ENCODE peak calls at places on chromosomes 12 and 14, in nine cellular contexts. R, Q, H, W, X, V, S, I and D are unnamed samples.
A peak's percentile ranks its signal among the peaks of the same experiment; 100 is the strongest.

GRCh38 chr14:61514006-61514830 is 181.1 kb upstream of the HIF1A start:
- DNase-seq in R (no peak), Q (no peak), H (no peak), W (no peak), X (no peak), V (no peak), S (no peak), I (no peak), D (no peak)

GRCh38 chr12:119938049-119938667 is 50.9 kb upstream of the BICDL1 start:
- DNase-seq in R (peak; percentile 62), Q (no peak), H (peak; percentile 39), W (peak; percentile 22), X (peak; percentile 65), V (peak; percentile 68), S (peak; percentile 57), I (peak; percentile 52), D (peak; percentile 45)

GRCh38 chr14:22718091-22718490 is 48.4 kb upstream of the OXA1L start:
- DNase-seq in R (no peak), Q (no peak), H (no peak), W (no peak), X (no peak), V (no peak), S (no peak), I (no peak), D (no peak)

GRCh38 chr14:101735453-101735852 is 26.1 kb upstream of the PPP2R5C start:
- DNase-seq in R (no peak), Q (no peak), H (no peak), W (no peak), X (no peak), V (no peak), S (no peak), I (no peak), D (no peak)

GRCh38 chr14:36505193-36505815 is 14.7 kb downstream of the NKX2-1 start:
- DNase-seq in R (no peak), Q (no peak), H (no peak), W (no peak), X (no peak), V (no peak), S (no peak), I (no peak), D (no peak)

GRCh38 chr12:56877195-56878009 is 56.8 kb downstream of the SDR9C7 start:
- DNase-seq in R (no peak), Q (no peak), H (no peak), W (no peak), X (no peak), V (no peak), S (no peak), I (no peak), D (no peak)

GRCh38 chr12:49661191-49661590 is 37.8 kb downstream of the PRPF40B start:
- DNase-seq in R (no peak), Q (no peak), H (no peak), W (no peak), X (no peak), V (no peak), S (no peak), I (no peak), D (no peak)

GRCh38 chr12:93851245-93851665 is 174.1 kb downstream of the CRADD start:
- DNase-seq in R (no peak), Q (no peak), H (no peak), W (no peak), X (peak; percentile 26), V (no peak), S (no peak), I (no peak), D (no peak)

GRCh38 chr12:92398565-92399309 is 253.1 kb upstream of the BTG1 start:
- DNase-seq in R (no peak), Q (no peak), H (no peak), W (no peak), X (no peak), V (no peak), S (no peak), I (no peak), D (no peak)

GRCh38 chr12:111685322-111685810 is 390 bp downstream of the BRAP start:
- DNase-seq in R (no peak), Q (no peak), H (no peak), W (no peak), X (peak; percentile 38), V (peak; percentile 19), S (no peak), I (no peak), D (no peak)

GRCh38 chr14:65945333-65945732 is 532.8 kb downstream of the FUT8 start:
- DNase-seq in R (no peak), Q (no peak), H (no peak), W (no peak), X (no peak), V (no peak), S (no peak), I (no peak), D (no peak)

GRCh38 chr14:65239897-65240296 is 137.6 kb upstream of the MAX start:
- DNase-seq in R (no peak), Q (no peak), H (peak; percentile 42), W (no peak), X (no peak), V (no peak), S (no peak), I (no peak), D (no peak)

GRCh38 chr14:51507556-51508511 is 143.9 kb upstream of the FRMD6 start:
- DNase-seq in R (no peak), Q (peak; percentile 81), H (peak; percentile 64), W (peak; percentile 83), X (peak; percentile 22), V (no peak), S (peak; percentile 40), I (peak; percentile 77), D (no peak)

GRCh38 chr14:21084988-21085853 is 13.2 kb downstream of the ZNF219 start:
- DNase-seq in R (peak; percentile 63), Q (no peak), H (peak; percentile 82), W (no peak), X (no peak), V (no peak), S (no peak), I (no peak), D (no peak)

DNA sequence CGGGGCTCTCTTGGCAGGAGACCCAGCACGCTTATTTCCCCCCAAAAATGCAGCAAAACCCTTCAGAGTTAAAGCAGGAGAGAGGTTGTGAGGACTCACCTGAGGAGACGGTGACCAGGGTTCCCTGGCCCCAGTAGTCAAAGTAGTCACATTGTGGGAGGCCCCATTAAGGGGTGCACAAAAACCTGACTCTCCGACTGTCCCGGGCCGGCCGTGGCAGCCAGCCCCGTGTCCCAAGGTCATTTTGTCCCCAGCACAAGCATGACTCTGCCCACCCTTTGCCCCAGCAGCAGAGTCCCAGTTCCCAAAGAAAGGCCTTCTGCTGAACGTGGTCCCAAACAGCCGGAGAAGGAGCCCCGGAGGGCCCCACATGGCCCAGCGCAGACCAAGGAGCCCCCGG is 337.7 kb downstream of the TMEM121 start:
- DNase-seq in R (no peak), Q (peak; percentile 2), H (no peak), W (peak; percentile 2), X (no peak), V (no peak), S (no peak), I (no peak), D (no peak)
- TF ChIP-seq POLR2A in R (no peak), Q (no peak), H (no peak), W (no peak), X (no peak), V (no peak), S (no peak), I (no peak), D (no peak)

GRCh38 chr12:101407438-101408345 is at the start of gene ARL1:
- DNase-seq in R (peak; percentile 87), Q (peak; percentile 85), H (peak; percentile 91), W (peak; percentile 85), X (peak; percentile 89), V (peak; percentile 93), S (peak; percentile 87), I (peak; percentile 85), D (peak; percentile 80)
- TF ChIP-seq POLR2A in R (no peak), Q (peak; percentile 43), H (no peak), W (peak; percentile 24), X (peak; percentile 71), V (peak; percentile 79), S (peak; percentile 84), I (peak; percentile 58), D (peak; percentile 82)

GRCh38 chr12:68334136-68334535 is 2.0 kb upstream of the MDM1 start:
- DNase-seq in R (no peak), Q (no peak), H (no peak), W (no peak), X (peak; percentile 36), V (peak; percentile 60), S (no peak), I (no peak), D (no peak)

GRCh38 chr12:68331500-68331868 is 678 bp downstream of the MDM1 start:
- DNase-seq in R (no peak), Q (no peak), H (no peak), W (no peak), X (no peak), V (no peak), S (no peak), I (no peak), D (no peak)

GRCh38 chr12:68332726-68333630 is 816 bp upstream of the MDM1 start:
- DNase-seq in R (no peak), Q (no peak), H (no peak), W (no peak), X (no peak), V (no peak), S (no peak), I (no peak), D (no peak)

GRCh38 chr12:68335462-68335861 is 3.3 kb upstream of the MDM1 start:
- DNase-seq in R (no peak), Q (no peak), H (no peak), W (no peak), X (no peak), V (no peak), S (no peak), I (no peak), D (no peak)

GRCh38 chr12:68331869-68332725 is at the start of gene MDM1:
- DNase-seq in R (peak; percentile 97), Q (peak; percentile 97), H (peak; percentile 98), W (peak; percentile 96), X (peak; percentile 97), V (peak; percentile 97), S (peak; percentile 97), I (peak; percentile 97), D (peak; percentile 89)
- TF ChIP-seq POLR2A in R (no peak), Q (peak; percentile 29), H (no peak), W (no peak), X (peak; percentile 44), V (peak; percentile 88), S (peak; percentile 52), I (peak; percentile 68), D (peak; percentile 81)

GRCh38 chr12:45494279-45494678 is 235.2 kb upstream of the ARID2 start:
- DNase-seq in R (no peak), Q (no peak), H (no peak), W (no peak), X (no peak), V (no peak), S (no peak), I (no peak), D (no peak)

DNA sequence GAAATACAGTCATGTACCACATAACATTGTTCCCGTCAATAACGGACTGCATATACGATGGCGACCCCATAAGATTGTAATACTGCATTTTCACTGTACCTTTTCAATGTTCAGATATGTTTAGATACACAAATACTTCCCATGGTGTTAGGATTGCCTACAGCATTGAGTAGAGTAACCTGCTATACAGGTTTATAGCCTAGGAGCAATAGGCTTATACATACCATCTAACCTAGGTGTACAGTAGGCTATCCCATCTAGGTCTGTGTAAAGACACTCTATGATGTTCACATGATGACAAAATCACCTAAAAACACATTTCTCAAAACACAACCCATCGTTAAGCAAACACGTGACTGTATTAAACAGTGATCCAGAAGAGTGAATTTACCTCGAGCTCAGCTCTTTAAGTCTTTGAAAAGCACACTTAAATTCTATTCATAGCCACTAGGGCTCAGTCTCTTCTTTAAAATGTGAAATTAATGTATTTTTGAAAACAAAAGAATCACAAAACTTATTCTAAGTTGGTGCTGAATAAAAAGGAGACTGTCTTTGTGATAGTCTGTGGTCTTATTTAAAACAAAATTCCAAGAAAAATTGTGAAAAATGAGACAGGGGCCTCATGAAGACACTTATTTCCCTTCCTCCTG is 239.1 kb upstream of the ARID2 start:
- DNase-seq in R (no peak), Q (no peak), H (no peak), W (no peak), X (no peak), V (no peak), S (no peak), I (no peak), D (no peak)
- TF ChIP-seq POLR2A in R (no peak), Q (no peak), H (no peak), W (no peak), X (no peak), V (no peak), S (no peak), I (no peak), D (no peak)